ENCODE peak calls at places on chromosomes 1 and 21, in eight cellular contexts. R is epithelial cell of esophagus, F is AG04450, B is GM13976, V is fibroblast of pulmonary artery, U is osteocyte, L is GM12865, M is progenitor cell of endocrine pancreas. X is an unnamed sample.

GRCh38 chr1:87325982-87326738 is 2.5 kb upstream of the LMO4 start:
- DNase-seq in F (no peak), B (peak; percentile 38), V (peak; percentile 73), U (no peak), R (peak; percentile 71), L (peak; percentile 66), M (peak; percentile 29), X (no peak)

GRCh38 chr1:211259596-211260126 is 495 bp downstream of the RCOR3 start:
- DNase-seq in M (no peak), B (peak; percentile 68), V (peak; percentile 61), L (no peak), U (no peak), F (no peak), R (no peak), X (no peak)

GRCh38 chr1:12342261-12343003 is 112.6 kb downstream of the VPS13D start:
- DNase-seq in U (no peak), B (no peak), R (no peak), V (no peak), M (no peak), F (no peak), L (no peak), X (no peak)

GRCh38 chr1:100461222-100461621 is 76.7 kb upstream of the GPR88 start:
- DNase-seq in V (no peak), U (no peak), L (no peak), F (no peak), M (no peak), R (no peak), B (no peak), X (no peak)

GRCh38 chr1:43597028-43597427 is 52.9 kb upstream of the KDM4A start:
- DNase-seq in R (no peak), L (no peak), U (no peak), M (no peak), F (no peak), V (no peak), B (no peak), X (no peak)

GRCh38 chr1:35433714-35434113 is 123.5 kb downstream of the KIAA0319L start:
- DNase-seq in L (no peak), V (no peak), B (no peak), U (peak; percentile 73), R (no peak), F (no peak), M (no peak), X (no peak)

GRCh38 chr1:154808909-154809262 is 61.2 kb downstream of the KCNN3 start:
- DNase-seq in U (no peak), B (peak; percentile 64), M (no peak), V (no peak), R (no peak), L (peak; percentile 53), F (no peak), X (no peak)

GRCh38 chr1:202263628-202264027 is 70.0 kb downstream of the LGR6 start:
- DNase-seq in U (no peak), M (no peak), F (no peak), B (no peak), V (no peak), L (no peak), R (no peak), X (no peak)

GRCh38 chr21:45768011-45768740 is 124.7 kb downstream of the PCBP3 start:
- DNase-seq in U (peak; percentile 80), B (peak; percentile 16), M (no peak), R (no peak), F (no peak), L (no peak), V (peak; percentile 35), X (no peak)

GRCh38 chr1:99548924-99549605 is 96.8 kb upstream of the PALMD start:
- DNase-seq in L (no peak), R (no peak), B (no peak), F (no peak), U (no peak), V (peak; percentile 71), M (no peak), X (no peak)

GRCh38 chr1:29575277-29575676 is 339.0 kb downstream of the PTPRU start:
- DNase-seq in M (no peak), V (no peak), F (no peak), U (no peak), B (no peak), L (no peak), R (peak; percentile 50), X (no peak)

GRCh38 chr1:205064301-205064700 is 20.0 kb downstream of the TMEM81 start:
- DNase-seq in F (no peak), V (no peak), R (no peak), B (no peak), L (no peak), U (no peak), M (no peak), X (no peak)

GRCh38 chr1:67888707-67889106 is 55.4 kb upstream of the GNG12 start:
- DNase-seq in R (no peak), L (no peak), U (no peak), M (no peak), V (peak; percentile 25), F (no peak), B (no peak), X (no peak)

GRCh38 chr21:37534431-37534830 is 167.9 kb downstream of the DYRK1A start:
- DNase-seq in M (no peak), B (no peak), F (no peak), V (no peak), L (no peak), R (no peak), U (peak; percentile 57), X (no peak)

GRCh38 chr1:65615859-65616258 is 176.8 kb upstream of the PDE4B start:
- DNase-seq in V (peak; percentile 13), F (no peak), B (no peak), R (no peak), U (no peak), L (no peak), M (no peak), X (no peak)

GRCh38 chr1:32606972-32607371 is 43.4 kb downstream of the ZBTB8OS start:
- DNase-seq in U (no peak), F (no peak), M (no peak), B (no peak), V (no peak), R (no peak), L (no peak), X (no peak)

GRCh38 chr1:111776861-111777260 is 21.2 kb downstream of the DDX20 start:
- DNase-seq in B (no peak), L (no peak), M (no peak), F (no peak), U (no peak), V (no peak), R (no peak), X (no peak)

GRCh38 chr1:229556551-229556950 is 2.0 kb downstream of the ABCB10 start:
- DNase-seq in R (no peak), F (no peak), B (no peak), V (no peak), L (no peak), M (no peak), U (peak; percentile 38), X (no peak)

GRCh38 chr1:47948126-47948525 is 49.1 kb downstream of the TRABD2B start:
- DNase-seq in V (no peak), B (no peak), M (no peak), F (no peak), U (no peak), R (peak; percentile 34), L (no peak), X (no peak)

DNA sequence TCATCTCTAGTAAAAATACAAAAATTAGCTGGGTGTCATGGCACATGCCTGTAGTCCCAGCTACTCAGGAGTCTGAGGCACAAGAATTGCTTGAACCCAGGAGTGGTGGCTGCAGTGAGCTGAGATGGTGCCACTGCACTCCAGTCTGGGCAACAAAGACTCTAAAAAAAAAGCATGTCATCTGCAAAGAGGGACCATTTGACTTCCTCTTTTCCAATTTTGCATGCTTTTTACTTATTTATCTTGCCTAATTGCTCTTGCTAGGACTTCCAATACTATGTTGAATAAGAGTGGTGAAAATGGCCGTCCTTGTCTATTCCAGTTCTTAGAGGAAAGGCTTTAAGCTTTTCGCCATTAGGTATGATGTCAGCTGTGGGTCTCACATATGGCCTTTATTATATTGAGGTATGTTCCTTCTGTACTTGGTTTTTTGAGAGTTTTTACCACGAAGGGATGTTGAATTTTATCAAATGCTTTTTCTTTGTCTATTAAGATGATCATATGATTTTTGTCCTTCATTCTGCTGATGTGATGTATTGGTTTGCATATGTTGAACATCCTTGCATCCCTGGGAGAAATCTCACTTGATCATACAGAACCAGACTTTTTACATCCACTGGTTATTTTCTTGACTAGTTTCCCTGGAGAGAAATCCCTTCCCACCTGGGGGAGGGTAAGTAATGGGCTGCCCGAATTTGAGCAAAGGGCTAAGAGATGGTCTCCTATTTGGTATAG is 17.0 kb upstream of the RAP1GAP start:
- DNase-seq in B (no peak), U (no peak), L (no peak), M (no peak), V (no peak), R (no peak), F (no peak), X (no peak)
- TF ChIP-seq CTCF in B (no peak), U (no peak), L (no peak), M (no peak), V (no peak), R (no peak), F (no peak), X (no peak)

GRCh38 chr1:5597991-5598823 is 394.0 kb downstream of the NPHP4 start:
- DNase-seq in M (no peak), V (no peak), L (no peak), F (no peak), R (no peak), U (peak; percentile 76), B (no peak), X (peak; percentile 47)
- TF ChIP-seq CTCF in M (peak; percentile 56), V (no peak), L (peak; percentile 6), F (no peak), R (no peak), U (no peak), B (no peak), X (peak; percentile 47)

DNA sequence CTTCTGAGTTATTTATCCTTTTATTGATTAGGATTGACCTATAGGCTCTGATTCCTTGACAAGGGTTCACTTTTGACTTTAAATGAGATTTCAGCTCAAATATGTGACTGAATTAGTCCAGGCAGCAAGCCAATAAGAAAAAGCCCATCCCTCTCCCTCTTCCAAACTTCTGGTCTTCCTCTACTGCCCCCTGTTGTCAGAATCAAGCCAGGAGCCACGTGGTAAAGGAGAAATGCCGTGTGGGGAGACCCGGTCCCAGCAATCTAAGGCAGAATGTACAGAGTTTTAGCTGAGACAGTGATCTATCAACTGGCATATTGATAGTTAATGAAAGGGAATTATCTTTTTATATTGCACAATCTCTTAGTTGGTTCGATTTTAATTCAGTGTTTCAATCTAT is 5.2 kb downstream of the ADAMTS5 start:
- DNase-seq in F (no peak), R (no peak), V (no peak), L (no peak), B (no peak), M (no peak), U (no peak), X (no peak)
- TF ChIP-seq CTCF in F (no peak), R (no peak), V (peak; percentile 19), L (no peak), B (no peak), M (peak; percentile 40), U (peak; percentile 41), X (peak; percentile 55)

GRCh38 chr1:245512980-245513578 is 358.3 kb downstream of the KIF26B start:
- DNase-seq in L (peak; percentile 41), F (no peak), B (peak; percentile 37), R (no peak), V (peak; percentile 14), M (no peak), U (no peak), X (no peak)

GRCh38 chr1:245512181-245512888 is 357.6 kb downstream of the KIF26B start:
- DNase-seq in M (no peak), L (no peak), R (no peak), F (no peak), U (no peak), V (no peak), B (no peak), X (no peak)

GRCh38 chr1:245520611-245521010 is 365.8 kb downstream of the KIF26B start:
- DNase-seq in L (no peak), F (no peak), U (no peak), R (no peak), B (no peak), M (no peak), V (no peak), X (no peak)

GRCh38 chr1:245516178-245516829 is 361.5 kb downstream of the KIF26B start:
- DNase-seq in U (no peak), R (no peak), M (no peak), B (no peak), V (peak; percentile 12), F (peak; percentile 38), L (no peak), X (no peak)
- TF ChIP-seq CTCF in U (no peak), R (no peak), M (no peak), B (no peak), V (no peak), F (peak; percentile 67), L (no peak), X (peak; percentile 29)